ENCODE peak calls at places on chromosomes 1 and 21, in five cellular contexts. Z is heart right ventricle, E is HFF-Myc, I is left ventricle myocardium inferior, P is fibroblast of lung. C is an unnamed sample.
A peak's percentile ranks its signal among the peaks of the same experiment; 100 is the strongest.

GRCh38 chr1:228314658-228315483 is 91.8 kb downstream of the TRIM11 start:
- DNase-seq in Z (peak; percentile 26), E (no peak), I (peak; percentile 54), P (no peak), C (no peak)

GRCh38 chr21:39379986-39380891 is 31.4 kb upstream of the HMGN1 start:
- DNase-seq in Z (peak; percentile 95), E (peak; percentile 85), I (peak; percentile 97), P (peak; percentile 95), C (peak; percentile 94)

GRCh38 chr1:20216574-20216973 is 30.3 kb upstream of the PLA2G2C start:
- DNase-seq in Z (no peak), E (no peak), I (no peak), P (peak; percentile 20), C (peak; percentile 70)

GRCh38 chr1:110879758-110880606 is 7.0 kb downstream of the CD53 start:
- DNase-seq in Z (no peak), E (no peak), I (no peak), P (no peak), C (peak; percentile 74)

GRCh38 chr1:66725885-66726665 is 26.2 kb upstream of the DYNLT5 start:
- DNase-seq in Z (peak; percentile 68), E (peak; percentile 59), I (peak; percentile 14), P (peak; percentile 85), C (peak; percentile 84)

GRCh38 chr21:27130152-27130551 is 163.3 kb upstream of the ADAMTS5 start:
- DNase-seq in Z (no peak), E (no peak), I (no peak), P (no peak), C (no peak)

GRCh38 chr1:86381223-86381622 is 14.9 kb downstream of the ODF2L start:
- DNase-seq in Z (no peak), E (no peak), I (no peak), P (no peak), C (no peak)

GRCh38 chr1:153357076-153357852 is 390 bp upstream of the S100A9 start:
- DNase-seq in Z (no peak), E (no peak), I (peak; percentile 65), P (no peak), C (no peak)

GRCh38 chr1:1630191-1630964 is 1.6 kb upstream of the MMP23B start:
- DNase-seq in Z (peak; percentile 60), E (no peak), I (peak; percentile 69), P (peak; percentile 81), C (peak; percentile 96)

GRCh38 chr1:10511494-10511885 is 36.7 kb downstream of the PEX14 start:
- DNase-seq in Z (no peak), E (no peak), I (no peak), P (no peak), C (peak; percentile 30)

GRCh38 chr1:229940689-229941088 is 126.3 kb upstream of the GALNT2 start:
- DNase-seq in Z (no peak), E (no peak), I (no peak), P (no peak), C (no peak)

GRCh38 chr1:117060441-117061317 is 553 bp downstream of the TTF2 start:
- DNase-seq in Z (no peak), E (no peak), I (no peak), P (peak; percentile 42), C (peak; percentile 82)

GRCh38 chr1:10380594-10381275 is 18.1 kb upstream of the PGD start:
- DNase-seq in Z (no peak), E (no peak), I (no peak), P (peak; percentile 88), C (no peak)

GRCh38 chr1:32703479-32704291 is 1.1 kb upstream of the SYNC start:
- DNase-seq in Z (peak; percentile 39), E (peak; percentile 39), I (peak; percentile 37), P (peak; percentile 89), C (no peak)

GRCh38 chr1:178379807-178380206 is 117.0 kb downstream of the CLEC20A start:
- DNase-seq in Z (no peak), E (no peak), I (no peak), P (no peak), C (no peak)

GRCh38 chr1:211735208-211736170 is 60.1 kb upstream of the NEK2 start:
- DNase-seq in Z (no peak), E (peak; percentile 63), I (no peak), P (peak; percentile 62), C (no peak)

GRCh38 chr1:36384542-36385409 is 948 bp downstream of the STK40 start:
- DNase-seq in Z (peak; percentile 47), E (no peak), I (peak; percentile 53), P (peak; percentile 6), C (peak; percentile 57)

GRCh38 chr1:108561731-108562326 is 1.9 kb downstream of the EEIG2 start:
- DNase-seq in Z (peak; percentile 23), E (no peak), I (peak; percentile 38), P (peak; percentile 14), C (peak; percentile 88)

GRCh38 chr21:36543924-36544323 is 64.0 kb upstream of the CLDN14 start:
- DNase-seq in Z (no peak), E (no peak), I (no peak), P (no peak), C (no peak)

GRCh38 chr1:227004796-227005195 is 64.7 kb downstream of the COQ8A start:
- DNase-seq in Z (no peak), E (no peak), I (no peak), P (no peak), C (no peak)

GRCh38 chr1:225260319-225260718 is 167.5 kb downstream of the LBR start:
- DNase-seq in Z (no peak), E (no peak), I (no peak), P (no peak), C (no peak)
- TF ChIP-seq CTCF in Z (no peak), E (no peak), I (no peak), P (no peak), C (no peak)

DNA sequence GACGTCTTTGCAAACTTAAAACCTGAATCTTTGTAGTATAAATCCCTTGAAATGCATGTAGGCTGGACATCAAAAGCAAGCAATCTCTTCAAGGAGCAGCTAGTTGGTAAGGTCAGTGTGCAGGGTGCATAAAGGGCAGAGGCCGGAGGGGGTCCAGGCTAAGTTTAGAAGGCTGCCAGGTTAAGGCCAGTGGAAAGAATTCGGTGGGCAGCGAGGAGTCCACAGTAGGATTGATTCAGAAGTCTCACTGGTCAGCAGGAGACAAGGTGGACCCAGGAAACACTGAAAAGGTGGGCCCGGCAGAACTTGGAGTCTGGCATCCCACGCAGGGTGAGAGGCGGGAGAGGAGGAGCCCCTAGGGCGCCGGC is 390 bp upstream of the PCSK9 start:
- DNase-seq in Z (no peak), E (no peak), I (no peak), P (no peak), C (no peak)
- H3K4me3 ChIP-seq in Z (no peak overlapping the region), E (peak overlapping the region; percentile 55), I (peak overlapping the region; percentile 50), P (no peak overlapping the region), C (no peak overlapping the region)

DNA sequence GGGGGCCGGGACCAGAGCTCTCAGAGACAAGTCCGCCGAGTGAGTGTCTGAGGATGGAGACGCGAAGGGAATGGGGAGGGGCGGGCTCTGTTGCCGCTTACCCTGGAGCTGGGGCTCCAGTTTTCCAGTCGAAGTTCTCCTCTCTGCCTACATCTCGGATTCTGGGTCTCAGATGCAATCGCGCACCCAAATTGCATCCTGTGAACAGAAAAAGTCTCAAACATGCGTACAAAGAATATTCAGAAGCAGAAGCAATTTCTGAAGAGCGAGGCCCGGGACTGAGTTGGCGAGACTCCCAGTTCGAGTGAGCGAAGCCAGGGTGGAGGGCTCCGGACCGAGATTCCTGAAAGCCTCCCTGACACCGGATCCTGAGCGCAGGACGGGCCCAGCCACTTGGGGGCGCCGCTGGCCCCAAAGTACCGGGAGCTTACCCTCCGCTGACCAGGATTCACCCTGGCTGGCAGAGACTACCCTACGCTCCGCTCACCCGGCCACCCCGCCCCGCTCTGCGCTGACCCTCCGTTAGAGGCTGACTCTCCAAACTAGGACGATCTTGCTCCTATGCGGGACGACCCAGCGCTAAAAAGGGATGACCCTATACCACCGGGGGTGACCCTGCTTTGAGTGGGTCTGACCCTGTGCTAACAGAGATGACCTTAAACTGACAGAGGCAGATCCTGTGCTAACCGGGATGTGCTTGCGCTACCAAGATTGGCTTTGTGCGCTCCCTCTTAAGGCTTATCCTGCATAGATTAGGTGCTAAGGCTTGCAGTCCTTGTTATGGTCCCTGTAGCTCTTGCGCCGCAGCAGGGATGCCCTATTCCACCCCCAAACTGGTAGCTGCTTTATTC is 12.1 kb downstream of the FOXD2 start:
- DNase-seq in Z (no peak), E (no peak), I (peak; percentile 31), P (no peak), C (no peak)
- TF ChIP-seq CTCF in Z (peak; percentile 54), E (peak; percentile 55), I (peak; percentile 57), P (peak; percentile 30), C (peak; percentile 42)

GRCh38 chr1:115351143-115351542 is 13.1 kb upstream of the NGF start:
- DNase-seq in Z (no peak), E (no peak), I (no peak), P (no peak), C (no peak)

GRCh38 chr1:115355069-115355468 is 17.0 kb upstream of the NGF start:
- DNase-seq in Z (no peak), E (no peak), I (no peak), P (no peak), C (no peak)

GRCh38 chr1:115356356-115356755 is 18.3 kb upstream of the NGF start:
- DNase-seq in Z (no peak), E (no peak), I (no peak), P (no peak), C (no peak)
- H3K4me3 ChIP-seq in Z (no peak overlapping the region), E (no peak overlapping the region), I (no peak overlapping the region), P (no peak overlapping the region), C (no peak overlapping the region)

DNA sequence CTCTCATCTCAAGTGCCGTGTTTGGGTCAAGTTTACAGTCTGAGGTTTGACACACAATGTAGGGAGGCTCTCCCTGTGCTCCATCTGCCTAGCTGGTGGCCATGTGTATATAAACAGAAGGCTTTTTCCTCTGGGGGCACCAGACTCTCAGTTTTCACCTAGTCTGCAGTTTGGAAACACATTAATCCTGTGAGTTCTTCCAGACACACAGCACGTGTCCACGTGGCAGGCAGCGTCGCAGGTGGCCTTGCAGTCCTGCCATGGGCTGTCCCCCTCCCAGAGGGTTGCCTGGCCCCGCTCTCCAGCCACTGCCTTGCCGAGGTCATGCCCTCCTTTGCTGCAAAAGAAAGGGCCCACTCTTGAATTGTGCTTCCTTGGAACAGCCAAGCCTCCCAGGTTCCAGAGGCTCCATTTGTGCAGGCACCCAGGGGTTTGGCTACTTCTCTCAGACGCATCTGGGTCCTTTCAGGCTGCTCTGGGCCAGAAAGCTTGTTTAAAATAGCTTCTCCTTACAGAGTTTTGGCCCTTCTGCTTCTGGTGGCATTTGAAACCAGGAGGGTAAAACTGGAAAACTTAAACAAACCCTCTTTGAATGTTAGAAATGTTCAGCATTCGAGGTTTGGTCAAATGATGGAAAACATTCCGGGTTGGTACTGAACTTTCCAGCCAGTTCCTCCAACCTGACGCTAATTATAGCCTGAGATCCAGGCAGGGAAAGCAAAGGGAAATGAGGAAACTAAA is 4.4 kb upstream of the RUNX1 start:
- DNase-seq in Z (no peak), E (no peak), I (no peak), P (no peak), C (no peak)
- TF ChIP-seq CTCF in Z (no peak), E (peak; percentile 17), I (no peak), P (no peak), C (no peak)

GRCh38 chr1:38047603-38048146 is 1.1 kb upstream of the POU3F1 start:
- DNase-seq in Z (no peak), E (no peak), I (no peak), P (peak; percentile 44), C (no peak)
- H3K4me3 ChIP-seq in Z (peak overlapping the region; percentile 75), E (peak overlapping the region; percentile 45), I (peak overlapping the region; percentile 86), P (peak overlapping the region; percentile 18), C (peak overlapping the region; percentile 71)